ENCODE peak calls at places on chromosomes 7 and 10, in seven cellular contexts. C, A, N, V, Q, E and T are unnamed samples. For H3K9me3, the result is how much of the 10 kb centered on the place peaks cover.

GRCh38 chr7:24965831-24966708 is 13.9 kb downstream of the OSBPL3 start:
- DNase-seq in C (no peak), A (peak), N (peak), V (peak), Q (no peak), E (peak), T (peak)

GRCh38 chr7:7761974-7762769 is 43.8 kb upstream of the RPA3 start:
- DNase-seq in C (no peak), A (no peak), N (peak), V (no peak), Q (no peak), E (peak), T (no peak)

GRCh38 chr7:101891936-101892640 is 74.7 kb downstream of the CUX1 start:
- DNase-seq in C (no peak), A (peak), N (no peak), V (no peak), Q (no peak), E (no peak), T (no peak)

GRCh38 chr7:3805151-3805550 is 504.1 kb downstream of the SDK1 start:
- DNase-seq in C (no peak), A (no peak), N (peak), V (no peak), Q (peak), E (no peak), T (no peak)

GRCh38 chr7:128997161-128997560 is 57.8 kb downstream of the TNPO3 start:
- DNase-seq in C (no peak), A (no peak), N (no peak), V (no peak), Q (no peak), E (no peak), T (no peak)

GRCh38 chr10:124049484-124049883 is 43.9 kb downstream of the CHST15 start:
- DNase-seq in C (no peak), A (no peak), N (no peak), V (no peak), Q (no peak), E (no peak), T (no peak)

GRCh38 chr10:49571419-49571818 is 32.5 kb upstream of the ERCC6 start:
- DNase-seq in C (no peak), A (no peak), N (peak), V (no peak), Q (no peak), E (no peak), T (no peak)

GRCh38 chr7:90582164-90582563 is 14.0 kb upstream of the CDK14 start:
- DNase-seq in C (no peak), A (no peak), N (no peak), V (no peak), Q (no peak), E (no peak), T (no peak)

GRCh38 chr7:20133803-20134202 is 83.4 kb downstream of the MACC1 start:
- DNase-seq in C (no peak), A (no peak), N (no peak), V (no peak), Q (no peak), E (no peak), T (no peak)

GRCh38 chr7:91029688-91030087 is 234.5 kb upstream of the FZD1 start:
- DNase-seq in C (no peak), A (no peak), N (no peak), V (no peak), Q (no peak), E (no peak), T (no peak)

GRCh38 chr7:26993816-26994810 is 101.7 kb downstream of the HOXA1 start:
- DNase-seq in C (no peak), A (no peak), N (peak), V (no peak), Q (no peak), E (no peak), T (no peak)

GRCh38 chr10:103276251-103276936 is 544 bp upstream of the INA start:
- DNase-seq in C (no peak), A (no peak), N (no peak), V (no peak), Q (no peak), E (no peak), T (peak)

GRCh38 chr7:134699021-134699818 is 52.6 kb downstream of the BPGM start:
- DNase-seq in C (no peak), A (no peak), N (no peak), V (no peak), Q (no peak), E (no peak), T (no peak)

GRCh38 chr7:909358-910329 is 33.3 kb downstream of the GET4 start:
- DNase-seq in C (peak), A (peak), N (peak), V (no peak), Q (no peak), E (peak), T (no peak)

GRCh38 chr10:99396471-99396870 is 34.0 kb downstream of the GOT1 start:
- DNase-seq in C (no peak), A (no peak), N (peak), V (no peak), Q (no peak), E (no peak), T (no peak)

GRCh38 chr10:100744136-100744979 is 1.0 kb upstream of the PAX2 start:
- DNase-seq in C (peak), A (no peak), N (no peak), V (no peak), Q (no peak), E (no peak), T (no peak)

GRCh38 chr10:16870331-16870730 is 53.1 kb upstream of the RSU1 start:
- DNase-seq in C (no peak), A (no peak), N (peak), V (no peak), Q (no peak), E (no peak), T (no peak)

GRCh38 chr7:136114966-136115762 is 138.0 kb upstream of the MTPN start:
- DNase-seq in C (peak), A (no peak), N (peak), V (peak), Q (no peak), E (no peak), T (peak)

GRCh38 chr10:4533626-4534025 is 292.4 kb upstream of the AKR1E2 start:
- DNase-seq in C (no peak), A (no peak), N (no peak), V (no peak), Q (no peak), E (no peak), T (peak)

GRCh38 chr10:74114041-74114448 is 36.6 kb downstream of the AP3M1 start:
- DNase-seq in C (no peak), A (no peak), N (no peak), V (no peak), Q (no peak), E (no peak), T (no peak)

GRCh38 chr7:149334930-149335329 is 72.9 kb downstream of the ZNF783 start:
- DNase-seq in C (no peak), A (no peak), N (no peak), V (no peak), Q (no peak), E (no peak), T (no peak)

GRCh38 chr10:13681095-13681494 is 94.3 kb downstream of the PRPF18 start:
- DNase-seq in C (no peak), A (no peak), N (no peak), V (no peak), Q (no peak), E (no peak), T (peak)

GRCh38 chr7:8084772-8085171 is 116.2 kb downstream of the GLCCI1 start:
- DNase-seq in C (no peak), A (no peak), N (no peak), V (no peak), Q (no peak), E (no peak), T (no peak)

DNA sequence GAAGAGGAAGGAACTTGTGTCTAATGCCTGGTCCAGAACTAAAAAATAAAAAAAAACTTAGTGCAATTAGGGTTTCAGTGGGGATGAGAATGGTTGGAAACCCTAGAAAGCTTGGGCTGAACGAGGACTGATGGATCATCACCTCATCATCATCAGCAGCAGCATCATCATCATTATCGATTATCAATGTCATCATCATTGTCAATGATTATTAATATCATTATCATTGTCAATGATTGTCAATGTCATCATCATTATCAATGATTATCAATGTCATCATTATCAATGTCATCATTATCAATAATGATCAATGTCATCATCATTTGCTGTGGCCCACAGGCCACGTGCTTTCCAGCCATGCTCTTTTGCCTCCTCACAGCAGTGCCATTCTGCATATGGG is 952.0 kb upstream of the ZNF722 start:
- DNase-seq in C (no peak), A (no peak), N (no peak), V (no peak), Q (no peak), E (no peak), T (no peak)
- H3K9me3 ChIP-seq in C (under half), A (under half), N (half or more), V (under half), Q (under half), E (under half), T (under half)

GRCh38 chr7:157779206-157779605 is 442.4 kb downstream of the DNAJB6 start:
- DNase-seq in C (no peak), A (no peak), N (no peak), V (no peak), Q (no peak), E (no peak), T (no peak)
- H3K9me3 ChIP-seq in C (under half), A (under half), N (half or more), V (under half), Q (under half), E (under half), T (under half)

GRCh38 chr7:158272091-158272490 is 315.5 kb downstream of the PTPRN2 start:
- DNase-seq in C (peak), A (no peak), N (no peak), V (no peak), Q (no peak), E (no peak), T (no peak)
- H3K9me3 ChIP-seq in C (under half), A (under half), N (half or more), V (under half), Q (under half), E (under half), T (under half)

GRCh38 chr7:158468700-158469296 is 118.8 kb downstream of the PTPRN2 start:
- DNase-seq in C (no peak), A (no peak), N (no peak), V (no peak), Q (no peak), E (no peak), T (no peak)
- H3K9me3 ChIP-seq in C (under half), A (under half), N (under half), V (under half), Q (under half), E (under half), T (under half)

DNA sequence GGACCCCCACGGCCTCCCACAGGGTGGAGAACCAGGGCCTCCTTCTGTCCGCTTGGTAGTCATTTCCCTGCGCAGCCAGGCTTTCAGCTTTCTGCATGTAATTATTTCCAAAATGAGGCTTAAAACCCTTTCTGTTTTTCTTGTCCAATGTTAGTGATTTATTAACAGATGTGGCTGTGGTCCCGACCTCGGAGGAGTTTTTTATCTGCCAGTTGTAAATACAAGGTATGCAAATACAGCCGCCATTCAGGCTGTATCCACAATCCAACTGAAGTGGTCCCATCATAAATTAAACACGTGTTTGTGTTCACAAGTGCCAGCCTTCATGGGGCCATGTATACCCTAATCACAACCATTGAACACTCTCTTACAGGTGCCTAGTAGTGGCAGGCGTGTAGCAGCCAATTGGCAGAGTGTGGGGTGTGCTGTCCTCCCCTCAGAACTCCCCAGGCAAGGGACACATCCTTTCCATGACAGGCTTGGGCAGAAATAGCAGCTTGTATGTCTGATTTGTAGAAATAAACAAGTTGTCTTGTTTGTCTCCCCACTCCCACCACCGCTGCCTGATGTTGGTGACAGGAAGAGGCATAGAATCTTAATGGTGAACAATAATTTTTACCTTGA is 251.3 kb upstream of the MKI67 start:
- DNase-seq in C (no peak), A (no peak), N (no peak), V (no peak), Q (no peak), E (no peak), T (no peak)
- H3K9me3 ChIP-seq in C (under half), A (under half), N (half or more), V (under half), Q (under half), E (under half), T (under half)